ENCODE peak calls at places on chromosomes 6 and 20, in nine cellular contexts. H is stimulated activated CD8-positive, alpha-beta memory T cell treated with anti-CD3 and anti-CD28 coated beads, Interleukin-7, amount 100 ng/mL, for 1 hour; W is AG10803; K is A172; F is glutamatergic neuron; P is stimulated activated CD4-positive, alpha-beta T cell treated with anti-CD3 and anti-CD28 coated beads, Interleukin-12 subunit alpha, Interleukin-12 subunit beta, amount 100 ng/mL, for 4 hours; B is NCI-H146; Z is GM03348; T is Daoy. C is an unnamed sample.

GRCh38 chr20:32501709-32502108 is 83.4 kb downstream of the NOL4L start:
- DNase-seq in H (no peak), W (no peak), K (no peak), F (no peak), P (no peak), B (no peak), Z (no peak), T (peak), C (no peak)

GRCh38 chr6:13664703-13665352 is 46.8 kb downstream of the RANBP9 start:
- DNase-seq in H (no peak), W (peak), K (no peak), F (no peak), P (no peak), B (no peak), Z (no peak), T (no peak), C (no peak)

GRCh38 chr6:4727671-4728435 is 48.4 kb upstream of the CDYL start:
- DNase-seq in H (no peak), W (peak), K (peak), F (no peak), P (no peak), B (no peak), Z (peak), T (peak), C (no peak)

GRCh38 chr6:11971154-11971553 is 41.0 kb upstream of the HIVEP1 start:
- DNase-seq in H (no peak), W (peak), K (peak), F (no peak), P (no peak), B (no peak), Z (peak), T (peak), C (no peak)

GRCh38 chr20:58102744-58103516 is 125.5 kb downstream of the ANKRD60 start:
- DNase-seq in H (no peak), W (peak), K (peak), F (no peak), P (no peak), B (peak), Z (no peak), T (peak), C (no peak)

GRCh38 chr6:4270799-4271198 is 135.4 kb upstream of the ECI2 start:
- DNase-seq in H (no peak), W (peak), K (peak), F (no peak), P (no peak), B (no peak), Z (peak), T (peak), C (no peak)

GRCh38 chr6:32972353-32973143 is 4.2 kb downstream of the BRD2 start:
- DNase-seq in H (no peak), W (no peak), K (no peak), F (peak), P (peak), B (peak), Z (no peak), T (peak), C (peak)

GRCh38 chr6:26312501-26313390 is 52.3 kb upstream of the BTN3A2 start:
- DNase-seq in H (peak), W (peak), K (peak), F (peak), P (peak), B (peak), Z (peak), T (peak), C (peak)

GRCh38 chr6:107470364-107470763 is 11.0 kb upstream of the PDSS2 start:
- DNase-seq in H (no peak), W (no peak), K (no peak), F (no peak), P (no peak), B (no peak), Z (no peak), T (no peak), C (no peak)

GRCh38 chr20:19260412-19261090 is 48.1 kb downstream of the SLC24A3 start:
- DNase-seq in H (no peak), W (peak), K (no peak), F (no peak), P (no peak), B (no peak), Z (no peak), T (peak), C (no peak)

GRCh38 chr6:63097222-63097621 is 114.0 kb upstream of the FKBP1C start:
- DNase-seq in H (no peak), W (no peak), K (no peak), F (no peak), P (no peak), B (no peak), Z (no peak), T (no peak), C (no peak)

GRCh38 chr6:7505196-7505699 is 36.2 kb upstream of the DSP start:
- DNase-seq in H (no peak), W (peak), K (peak), F (peak), P (no peak), B (peak), Z (peak), T (peak), C (no peak)

GRCh38 chr20:19973920-19974620 is 43.1 kb upstream of the NAA20 start:
- DNase-seq in H (no peak), W (peak), K (peak), F (no peak), P (no peak), B (no peak), Z (peak), T (peak), C (no peak)

GRCh38 chr6:127202676-127203075 is 64.0 kb upstream of the RNF146 start:
- DNase-seq in H (no peak), W (peak), K (no peak), F (no peak), P (no peak), B (no peak), Z (peak), T (no peak), C (no peak)

GRCh38 chr20:50456452-50457324 is 53.5 kb upstream of the PTPN1 start:
- DNase-seq in H (no peak), W (no peak), K (no peak), F (no peak), P (no peak), B (no peak), Z (no peak), T (peak), C (no peak)

GRCh38 chr6:137094411-137095008 is 49.7 kb upstream of the IL20RA start:
- DNase-seq in H (peak), W (peak), K (peak), F (peak), P (peak), B (peak), Z (peak), T (peak), C (peak)

GRCh38 chr20:12171927-12172581 is 254.4 kb downstream of the BTBD3 start:
- DNase-seq in H (no peak), W (peak), K (peak), F (no peak), P (no peak), B (peak), Z (peak), T (peak), C (no peak)

GRCh38 chr6:111663232-111663631 is 57.6 kb upstream of the TRAF3IP2 start:
- DNase-seq in H (no peak), W (no peak), K (no peak), F (no peak), P (no peak), B (no peak), Z (no peak), T (no peak), C (no peak)

GRCh38 chr6:25477006-25477590 is 174.9 kb upstream of the SCGN start:
- DNase-seq in H (no peak), W (peak), K (peak), F (no peak), P (no peak), B (no peak), Z (no peak), T (peak), C (no peak)